ENCODE peak calls at places on chromosome 1, in nine cellular contexts. I is left ventricle myocardium inferior, O is neural progenitor cell, B is WTC11, N is fibroblast of pulmonary artery, X is H9, E is HL-60, F is fibroblast of villous mesenchyme, Y is hepatocyte. U is an unnamed sample.
A peak's percentile ranks its signal among the peaks of the same experiment; 100 is the strongest.

GRCh38 chr1:25437672-25438071 is 7.0 kb downstream of the MACO1 start:
- DNase-seq in X (no peak), O (no peak), Y (no peak), B (no peak), I (no peak), E (no peak), F (no peak), N (no peak), U (no peak)

GRCh38 chr1:78223417-78224215 is 177.8 kb downstream of the GIPC2 start:
- DNase-seq in E (no peak), X (no peak), O (no peak), N (peak; percentile 27), F (no peak), I (no peak), B (no peak), Y (no peak), U (no peak)

GRCh38 chr1:247857069-247857985 is at the start of gene TRIM58:
- DNase-seq in F (peak; percentile 9), I (no peak), O (no peak), N (peak; percentile 1), X (no peak), B (peak; percentile 39), E (peak; percentile 29), Y (no peak), U (peak; percentile 76)

GRCh38 chr1:96291468-96291867 is 430.1 kb upstream of the PTBP2 start:
- DNase-seq in X (no peak), F (no peak), Y (no peak), B (no peak), E (no peak), I (no peak), N (no peak), O (no peak), U (no peak)

GRCh38 chr1:22428672-22429071 is 23.0 kb upstream of the ZBTB40 start:
- DNase-seq in B (no peak), O (peak; percentile 55), F (peak; percentile 80), X (no peak), N (peak; percentile 70), I (no peak), E (peak; percentile 63), Y (peak; percentile 64), U (peak; percentile 28)

GRCh38 chr1:226763741-226764264 is 24.7 kb upstream of the ITPKB start:
- DNase-seq in N (peak; percentile 89), B (peak; percentile 33), I (no peak), F (peak; percentile 79), Y (peak; percentile 75), O (no peak), E (no peak), X (peak; percentile 78), U (no peak)

GRCh38 chr1:10353282-10353681 is 45.6 kb upstream of the PGD start:
- DNase-seq in Y (no peak), B (peak; percentile 13), O (peak; percentile 80), N (peak; percentile 52), I (no peak), X (no peak), F (no peak), E (no peak), U (no peak)

GRCh38 chr1:11882814-11883538 is 24.2 kb upstream of the NPPB start:
- DNase-seq in Y (peak; percentile 85), N (peak; percentile 21), I (peak; percentile 90), O (no peak), E (peak; percentile 59), X (peak; percentile 80), B (peak; percentile 66), F (no peak), U (peak; percentile 72)

GRCh38 chr1:47644216-47644581 is 206.4 kb downstream of the FOXD2 start:
- DNase-seq in E (no peak), B (no peak), Y (peak; percentile 44), O (peak; percentile 14), F (no peak), N (peak; percentile 10), X (no peak), I (no peak), U (no peak)

GRCh38 chr1:207787776-207788175 is 35.9 kb downstream of the CD46 start:
- DNase-seq in I (no peak), Y (no peak), F (no peak), B (no peak), X (no peak), N (no peak), E (no peak), O (no peak), U (no peak)

GRCh38 chr1:10253755-10254154 is 43.4 kb downstream of the KIF1B start:
- DNase-seq in N (peak; percentile 81), Y (peak; percentile 76), F (peak; percentile 98), I (no peak), E (no peak), X (no peak), B (no peak), O (no peak), U (no peak)

GRCh38 chr1:246597340-246597739 is 31.1 kb downstream of the CNST start:
- DNase-seq in N (peak; percentile 95), O (no peak), E (no peak), B (no peak), I (peak; percentile 50), X (no peak), Y (peak; percentile 50), F (peak; percentile 93), U (peak; percentile 85)

GRCh38 chr1:24805534-24806301 is 60.5 kb downstream of the CLIC4 start:
- DNase-seq in E (no peak), Y (no peak), N (peak; percentile 87), F (peak; percentile 63), I (no peak), O (no peak), B (no peak), X (no peak), U (no peak)

GRCh38 chr1:3896396-3897000 is 3.6 kb downstream of the C1orf174 start:
- DNase-seq in N (no peak), O (no peak), B (no peak), X (no peak), F (no peak), E (no peak), I (no peak), Y (no peak), U (no peak)

DNA sequence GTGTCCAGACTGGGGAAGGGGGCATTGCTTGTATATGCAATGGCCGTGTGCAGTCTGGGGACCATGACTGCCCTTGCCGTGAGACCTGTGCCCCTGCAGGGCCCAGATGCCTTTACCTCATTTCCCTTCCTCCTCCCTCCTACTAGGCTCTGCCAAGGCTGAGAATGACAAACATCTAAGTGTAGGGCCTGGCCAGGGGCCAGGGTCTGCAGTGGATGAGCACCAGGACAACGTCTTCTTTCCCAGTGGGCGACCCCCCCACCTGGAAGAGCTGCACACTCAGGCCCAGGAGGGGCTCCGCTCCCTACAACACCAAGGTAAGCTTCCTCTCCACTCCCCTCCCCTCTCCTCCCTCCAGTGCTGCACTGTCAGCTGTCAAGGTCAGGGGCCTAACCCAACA is 49.5 kb downstream of the YARS1 start:
- DNase-seq in O (no peak), B (no peak), Y (peak; percentile 28), E (no peak), F (no peak), I (no peak), X (no peak), N (peak; percentile 31), U (no peak)
- TF ChIP-seq CTCF in O (no peak), B (no peak), Y (no peak), E (no peak), F (no peak), I (no peak), X (no peak), N (no peak), U (no peak)

GRCh38 chr1:153958961-153959260 is 499 bp upstream of the CRTC2 start:
- DNase-seq in F (no peak), Y (no peak), X (no peak), E (no peak), N (no peak), O (no peak), B (no peak), I (no peak), U (no peak)

GRCh38 chr1:153957744-153958110 is 685 bp downstream of the CRTC2 start:
- DNase-seq in I (no peak), O (no peak), E (peak; percentile 42), B (no peak), X (peak; percentile 42), F (peak; percentile 38), N (no peak), Y (no peak), U (peak; percentile 47)

GRCh38 chr1:153959454-153959853 is 1.0 kb upstream of the CRTC2 start:
- DNase-seq in X (no peak), Y (no peak), O (no peak), N (no peak), B (no peak), E (no peak), F (no peak), I (no peak), U (no peak)

GRCh38 chr1:153956997-153957715 is 1.3 kb downstream of the CRTC2 start:
- DNase-seq in X (no peak), F (no peak), E (no peak), N (no peak), O (no peak), Y (no peak), B (no peak), I (no peak), U (no peak)

DNA sequence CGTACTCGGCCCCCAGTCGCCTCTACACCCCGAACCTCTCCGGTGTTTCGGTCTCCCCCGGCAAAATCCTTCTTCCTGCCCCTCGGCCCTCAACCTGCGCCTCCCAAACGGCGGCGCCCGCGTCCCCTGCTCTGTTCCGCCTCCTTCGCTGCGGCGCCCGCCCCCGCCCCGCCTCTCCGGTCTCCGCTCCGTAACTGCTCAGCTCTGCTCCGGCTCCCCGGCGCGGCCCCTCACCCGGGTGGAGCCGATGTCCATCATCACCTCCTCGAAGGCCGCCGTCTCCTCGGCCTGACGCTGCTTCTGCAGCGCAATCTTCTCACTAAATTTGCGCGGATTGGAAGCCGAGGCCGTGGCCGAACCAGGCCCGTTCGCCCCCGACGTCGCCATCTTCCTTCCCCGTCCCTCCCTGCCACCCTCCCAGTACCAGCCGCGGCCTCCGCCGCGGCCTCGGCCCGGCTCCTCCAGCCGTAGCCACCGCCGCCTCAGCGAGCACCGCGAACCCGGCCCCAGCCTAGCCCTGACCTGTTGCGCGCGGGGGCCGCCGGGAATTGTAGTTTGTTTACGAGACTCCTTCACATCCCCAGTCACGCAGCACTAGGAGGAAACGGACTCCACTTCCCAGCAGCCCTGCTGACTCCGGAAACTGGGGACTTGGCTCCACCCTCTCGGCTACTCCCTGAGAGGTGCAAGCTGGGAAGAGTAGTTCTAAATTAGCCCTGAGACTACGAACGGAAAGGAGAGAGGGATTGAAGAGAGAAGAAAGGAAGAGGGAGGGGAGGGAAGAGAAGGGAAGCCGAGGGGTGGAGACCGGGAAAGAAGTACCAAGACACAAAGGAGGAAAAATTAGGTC is at the start of gene CRTC2:
- DNase-seq in X (peak; percentile 99), B (peak; percentile 99), E (peak; percentile 99), O (peak; percentile 99), F (peak; percentile 99), N (peak; percentile 99), Y (peak; percentile 99), I (peak; percentile 99), U (peak; percentile 99)
- TF ChIP-seq CTCF in X (no peak), B (no peak), E (no peak), O (no peak), F (no peak), N (no peak), Y (no peak), I (no peak), U (no peak)

GRCh38 chr1:203931953-203932352 is 70.6 kb downstream of the SNRPE start:
- DNase-seq in X (no peak), O (no peak), B (no peak), E (no peak), I (no peak), F (no peak), N (no peak), Y (no peak), U (no peak)
- TF ChIP-seq CTCF in X (no peak), O (no peak), B (no peak), E (no peak), I (no peak), F (no peak), N (no peak), Y (no peak), U (no peak)

GRCh38 chr1:221711156-221711577 is 30.7 kb downstream of the DUSP10 start:
- DNase-seq in B (no peak), N (no peak), E (no peak), X (no peak), I (no peak), Y (no peak), O (no peak), F (no peak), U (no peak)
- TF ChIP-seq CTCF in B (no peak), N (no peak), E (no peak), X (no peak), I (no peak), Y (no peak), O (no peak), F (no peak), U (no peak)